ENCODE peak calls at places on chromosome 19, in eight cellular contexts. D, J, C, H, O, R, K and I are unnamed samples.
A peak's percentile ranks its signal among the peaks of the same experiment; 100 is the strongest.

GRCh38 chr19:58482372-58482771 is 6.2 kb downstream of the ZNF446 start:
- DNase-seq in D (no peak), J (no peak), C (no peak), H (no peak), O (no peak), R (no peak), K (no peak), I (no peak)

GRCh38 chr19:33788676-33789075 is 8.0 kb upstream of the KCTD15 start:
- DNase-seq in D (no peak), J (no peak), C (no peak), H (no peak), O (no peak), R (no peak), K (no peak), I (no peak)

GRCh38 chr19:18014197-18014596 is 6.2 kb downstream of the ARRDC2 start:
- DNase-seq in D (no peak), J (no peak), C (no peak), H (no peak), O (no peak), R (no peak), K (no peak), I (no peak)

GRCh38 chr19:7226749-7227148 is 67.5 kb downstream of the INSR start:
- DNase-seq in D (no peak), J (no peak), C (no peak), H (no peak), O (no peak), R (no peak), K (no peak), I (no peak)

GRCh38 chr19:15609261-15609660 is 5.8 kb upstream of the CYP4F8 start:
- DNase-seq in D (no peak), J (no peak), C (no peak), H (no peak), O (no peak), R (no peak), K (no peak), I (no peak)

GRCh38 chr19:10390652-10391286 is 10.4 kb upstream of the TYK2 start:
- DNase-seq in D (no peak), J (peak; percentile 66), C (peak; percentile 85), H (peak; percentile 76), O (peak; percentile 51), R (peak; percentile 64), K (no peak), I (no peak)

GRCh38 chr19:5828661-5829566 is 10.6 kb downstream of the FUT6 start:
- DNase-seq in D (no peak), J (peak; percentile 50), C (peak; percentile 89), H (no peak), O (peak; percentile 16), R (no peak), K (no peak), I (no peak)

GRCh38 chr19:38318595-38319142 is 976 bp upstream of the KCNK6 start:
- DNase-seq in D (no peak), J (no peak), C (no peak), H (no peak), O (peak; percentile 50), R (no peak), K (no peak), I (no peak)

GRCh38 chr19:18639706-18640105 is 2.9 kb downstream of the KLHL26 start:
- DNase-seq in D (no peak), J (no peak), C (no peak), H (no peak), O (no peak), R (no peak), K (no peak), I (no peak)

GRCh38 chr19:7831452-7831851 is 1.4 kb downstream of the EVI5L start:
- DNase-seq in D (peak; percentile 39), J (peak; percentile 68), C (no peak), H (peak; percentile 66), O (no peak), R (peak; percentile 70), K (no peak), I (no peak)

GRCh38 chr19:34502582-34503545 is 21.3 kb downstream of the WTIP start:
- DNase-seq in D (no peak), J (no peak), C (peak; percentile 9), H (no peak), O (no peak), R (no peak), K (no peak), I (no peak)

GRCh38 chr19:37304190-37304883 is 66.6 kb upstream of the ZNF527 start:
- DNase-seq in D (no peak), J (peak; percentile 21), C (peak; percentile 73), H (no peak), O (no peak), R (no peak), K (no peak), I (no peak)

GRCh38 chr19:50492303-50493052 is 15.8 kb upstream of the GARIN5A start:
- DNase-seq in D (no peak), J (peak; percentile 60), C (peak; percentile 53), H (no peak), O (no peak), R (no peak), K (no peak), I (no peak)

GRCh38 chr19:5955638-5955935 is 22.4 kb downstream of the RANBP3 start:
- DNase-seq in D (no peak), J (no peak), C (no peak), H (no peak), O (no peak), R (no peak), K (no peak), I (no peak)

GRCh38 chr19:44258835-44259413 is 762 bp upstream of the ZNF233 start:
- DNase-seq in D (no peak), J (no peak), C (no peak), H (no peak), O (no peak), R (no peak), K (no peak), I (no peak)

GRCh38 chr19:3879656-3880055 is 829 bp upstream of the ATCAY start:
- DNase-seq in D (no peak), J (no peak), C (peak; percentile 52), H (no peak), O (no peak), R (no peak), K (no peak), I (no peak)

GRCh38 chr19:3880471-3881271 is at the start of gene ATCAY:
- DNase-seq in D (no peak), J (no peak), C (peak; percentile 95), H (no peak), O (no peak), R (no peak), K (no peak), I (no peak)

GRCh38 chr19:3881272-3882040 is 971 bp downstream of the ATCAY start:
- DNase-seq in D (no peak), J (no peak), C (peak; percentile 81), H (no peak), O (no peak), R (no peak), K (no peak), I (no peak)

GRCh38 chr19:3882041-3882384 is 1.5 kb downstream of the ATCAY start:
- DNase-seq in D (no peak), J (no peak), C (no peak), H (no peak), O (no peak), R (no peak), K (no peak), I (no peak)
- TF ChIP-seq POLR2AphosphoS5 in D (no peak), J (no peak), C (no peak), H (no peak), O (no peak), R (no peak), K (no peak), I (no peak)

GRCh38 chr19:19937403-19937802 is 36.7 kb downstream of the ZNF93 start:
- DNase-seq in D (no peak), J (no peak), C (no peak), H (no peak), O (no peak), R (no peak), K (no peak), I (no peak)
- H3K9me3 ChIP-seq in D (peaks cover 42% of the 10 kb centered on the region), J (peaks cover 20% of the 10 kb centered on the region), C (peaks cover 35% of the 10 kb centered on the region), H (peaks cover 14% of the 10 kb centered on the region), O (peaks cover 7% of the 10 kb centered on the region), R (peaks cover 65% of the 10 kb centered on the region), K (peaks cover 19% of the 10 kb centered on the region), I (peaks cover 6% of the 10 kb centered on the region)

GRCh38 chr19:1082928-1083816 is 12.0 kb downstream of the POLR2E start:
- DNase-seq in D (no peak), J (no peak), C (no peak), H (no peak), O (no peak), R (no peak), K (no peak), I (no peak)
- H3K9ac ChIP-seq in D (no peak overlapping the region), J (peak overlapping the region; percentile 89), C (no peak overlapping the region), H (no peak overlapping the region), O (no peak overlapping the region), R (no peak overlapping the region), K (no peak overlapping the region), I (no peak overlapping the region)

DNA sequence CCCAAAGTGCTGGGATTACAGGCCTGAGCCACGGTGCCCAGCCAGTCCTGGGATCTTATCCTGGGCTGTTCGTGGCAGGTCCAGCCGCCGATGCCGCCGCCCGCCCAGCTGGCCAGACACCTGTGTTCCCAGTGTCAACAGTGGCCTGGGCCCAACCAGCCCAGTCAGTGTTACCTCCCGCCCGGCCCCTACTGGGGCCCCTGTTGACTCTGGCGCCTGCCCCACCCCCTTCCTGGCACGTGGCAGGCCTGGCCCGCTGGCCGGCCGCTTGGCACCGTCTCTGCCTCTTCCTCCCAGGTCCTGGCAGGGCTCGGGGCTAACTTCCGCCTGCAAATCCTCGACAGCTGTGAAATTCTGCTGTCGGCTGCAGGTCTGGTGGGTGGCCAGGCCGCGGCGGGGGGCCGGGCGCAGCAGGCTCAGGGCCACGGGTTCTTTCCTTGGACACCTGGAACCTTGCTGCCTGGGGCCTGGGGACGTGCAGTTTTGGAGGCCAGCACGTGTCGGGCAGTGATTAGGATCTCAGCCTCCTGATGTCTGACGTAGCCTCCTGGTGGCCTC is 9.1 kb downstream of the ARID3A start:
- DNase-seq in D (no peak), J (no peak), C (peak; percentile 85), H (no peak), O (peak; percentile 93), R (peak; percentile 88), K (no peak), I (no peak)
- TF ChIP-seq POLR2AphosphoS5 in D (no peak), J (no peak), C (no peak), H (no peak), O (peak; percentile 93), R (no peak), K (no peak), I (no peak)

DNA sequence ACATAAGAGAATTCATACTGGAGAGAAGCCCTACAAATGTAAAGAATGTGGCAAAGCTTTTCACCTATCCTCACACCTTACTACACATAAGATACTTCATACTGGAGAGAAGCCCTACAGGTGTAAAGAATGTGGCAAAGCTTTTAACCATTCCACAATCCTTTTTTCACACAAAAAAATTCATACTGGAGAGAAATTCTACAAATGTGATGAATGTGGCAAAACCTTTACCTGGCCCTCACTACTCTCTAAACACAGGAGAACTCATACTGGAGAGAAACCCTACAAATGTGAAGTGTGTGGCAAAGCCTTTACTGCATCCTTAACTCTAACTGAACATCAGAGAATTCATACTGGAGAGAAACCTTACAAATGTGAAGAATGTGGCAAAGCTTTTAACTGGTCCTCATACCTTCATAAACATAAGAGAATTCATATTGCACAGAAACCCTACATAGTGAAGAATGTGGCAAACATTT is 14.0 kb upstream of the ZNF506 start:
- DNase-seq in D (no peak), J (no peak), C (no peak), H (no peak), O (no peak), R (no peak), K (no peak), I (no peak)
- H3K9me3 ChIP-seq in D (peaks cover 20% of the 10 kb centered on the region), J (no peaks in the 10 kb centered on the region), C (peaks cover 26% of the 10 kb centered on the region), H (peaks cover 23% of the 10 kb centered on the region), O (peaks cover 6% of the 10 kb centered on the region), R (peaks cover 79% of the 10 kb centered on the region), K (peaks cover 3% of the 10 kb centered on the region), I (peaks cover 8% of the 10 kb centered on the region)